ENCODE peak calls at places on chromosomes 6 and 20, in nine cellular contexts. O is naive thymus-derived CD8-positive, alpha-beta T cell; R is PC-3; Y is stimulated activated CD8-positive, alpha-beta memory T cell treated with anti-CD3 and anti-CD28 coated beads, Interleukin-15, amount 100 ng/mL, for 1 hour; A is stimulated activated naive CD8-positive, alpha-beta T cell treated with anti-CD3 and anti-CD28 coated beads, Interleukin-15, Interleukin-2, amounts not matched to agents 100 U/mL and 50 U/mL, for 24 hours; T is AG10803; M is NCI-H2081; L is ecto neural progenitor cell; U is NCI-H1417. E is an unnamed sample.

GRCh38 chr6:11218827-11219826 is 13.3 kb downstream of the NEDD9 start:
- DNase-seq in U (no peak), Y (no peak), R (peak; percentile 82), A (no peak), T (no peak), M (no peak), L (no peak), O (no peak), E (no peak)

GRCh38 chr6:14512246-14512645 is 394.7 kb downstream of the CD83 start:
- DNase-seq in L (no peak), U (no peak), Y (no peak), O (no peak), M (no peak), R (no peak), A (no peak), T (no peak), E (no peak)

GRCh38 chr20:17976305-17976704 is 7.5 kb downstream of the MGME1 start:
- DNase-seq in L (no peak), R (no peak), T (no peak), U (no peak), Y (no peak), M (no peak), A (no peak), O (no peak), E (no peak)

GRCh38 chr6:44086931-44087574 is 40.2 kb downstream of the MRPL14 start:
- DNase-seq in R (peak; percentile 22), M (no peak), A (no peak), U (no peak), O (no peak), Y (no peak), L (no peak), T (peak; percentile 9), E (no peak)

GRCh38 chr20:52490715-52491430 is 299.3 kb upstream of the ZFP64 start:
- DNase-seq in U (no peak), R (peak; percentile 14), Y (no peak), L (no peak), A (no peak), T (peak; percentile 95), M (no peak), O (no peak), E (peak; percentile 33)

GRCh38 chr20:11891827-11892521 is 25.7 kb upstream of the BTBD3 start:
- DNase-seq in L (peak; percentile 80), Y (no peak), R (peak; percentile 87), O (peak; percentile 50), U (peak; percentile 73), M (peak; percentile 70), A (peak; percentile 39), T (peak; percentile 54), E (peak; percentile 65)

GRCh38 chr6:135904666-135905065 is 53.2 kb downstream of the PDE7B start:
- DNase-seq in A (no peak), Y (no peak), O (no peak), U (no peak), R (peak; percentile 50), L (no peak), M (no peak), T (no peak), E (no peak)

GRCh38 chr20:5833309-5833941 is 83.2 kb downstream of the SHLD1 start:
- DNase-seq in L (no peak), O (no peak), T (no peak), Y (no peak), R (no peak), M (no peak), A (no peak), U (no peak), E (no peak)

GRCh38 chr6:163457637-163458561 is 43.4 kb downstream of the QKI start:
- DNase-seq in O (peak; percentile 3), L (no peak), M (no peak), R (peak; percentile 30), T (peak; percentile 94), Y (no peak), A (no peak), U (no peak), E (peak; percentile 79)

GRCh38 chr6:144449911-144450690 is 165.0 kb downstream of the UTRN start:
- DNase-seq in L (no peak), Y (no peak), O (no peak), R (no peak), U (no peak), T (no peak), M (no peak), A (no peak), E (no peak)

GRCh38 chr6:142485256-142485655 is 183.4 kb downstream of the ADGRG6 start:
- DNase-seq in U (no peak), T (peak; percentile 40), R (no peak), M (no peak), O (no peak), Y (no peak), L (no peak), A (no peak), E (no peak)

GRCh38 chr6:161373905-161374451 is 100.1 kb upstream of the AGPAT4 start:
- DNase-seq in A (peak; percentile 73), U (peak; percentile 39), L (peak; percentile 81), M (peak; percentile 40), T (peak; percentile 48), Y (peak; percentile 23), R (peak; percentile 85), O (peak; percentile 41), E (peak; percentile 70)

GRCh38 chr20:39036851-39037250 is 74.7 kb downstream of the DHX35 start:
- DNase-seq in A (no peak), T (no peak), U (no peak), Y (no peak), O (no peak), R (no peak), M (no peak), L (no peak), E (peak; percentile 60)

GRCh38 chr6:52409499-52409898 is 10.6 kb upstream of the EFHC1 start:
- DNase-seq in O (no peak), M (no peak), L (no peak), Y (no peak), U (no peak), T (peak; percentile 32), R (no peak), A (no peak), E (no peak)

GRCh38 chr6:56593801-56594318 is 48.8 kb downstream of the DST start:
- DNase-seq in Y (no peak), O (no peak), M (no peak), A (no peak), U (no peak), R (no peak), L (no peak), T (peak; percentile 22), E (peak; percentile 6)

GRCh38 chr20:20216941-20217340 is 151.0 kb upstream of the INSM1 start:
- DNase-seq in R (no peak), T (no peak), U (no peak), M (no peak), Y (no peak), A (no peak), O (no peak), L (no peak), E (no peak)

GRCh38 chr20:50274570-50275430 is 84.2 kb downstream of the CEBPB start:
- DNase-seq in U (no peak), A (no peak), T (no peak), O (no peak), Y (no peak), R (no peak), M (no peak), L (no peak), E (no peak)

GRCh38 chr6:154156135-154156948 is 117.3 kb downstream of the OPRM1 start:
- DNase-seq in Y (peak; percentile 27), U (peak; percentile 38), T (peak; percentile 9), O (peak; percentile 62), A (peak; percentile 69), M (peak; percentile 58), L (peak; percentile 55), R (peak; percentile 33), E (peak; percentile 22)

GRCh38 chr20:36941403-36941835 is 10.1 kb downstream of the SAMHD1 start:
- DNase-seq in A (no peak), L (no peak), M (no peak), R (peak; percentile 55), T (no peak), U (no peak), Y (no peak), O (no peak), E (no peak)

GRCh38 chr6:52605610-52606185 is 28.8 kb upstream of the TRAM2 start:
- DNase-seq in O (no peak), Y (no peak), T (no peak), U (no peak), A (no peak), M (no peak), L (no peak), R (no peak), E (no peak)

GRCh38 chr20:8062781-8063180 is 43.2 kb upstream of the TMX4 start:
- DNase-seq in L (no peak), A (no peak), M (no peak), O (no peak), U (no peak), T (no peak), R (no peak), Y (no peak), E (peak; percentile 5)

GRCh38 chr6:43806041-43806757 is 36.2 kb downstream of the VEGFA start:
- DNase-seq in U (no peak), Y (no peak), M (no peak), O (no peak), R (peak; percentile 58), T (no peak), A (no peak), L (no peak), E (no peak)

E was measured in AG08396.